ENCODE peak calls at places on chromosomes 11 and 22, in six cellular contexts. Z, J, R, I, T and A are unnamed samples.

GRCh38 chr22:19806213-19807160 is 45.9 kb downstream of the TBX1 start:
- DNase-seq in Z (no peak), J (no peak), R (no peak), I (no peak), T (no peak), A (no peak)

GRCh38 chr11:128616158-128616557 is 28.8 kb upstream of the ETS1 start:
- DNase-seq in Z (peak), J (no peak), R (no peak), I (no peak), T (no peak), A (no peak)

GRCh38 chr22:21646608-21647590 is 4.8 kb downstream of the SDF2L1 start:
- DNase-seq in Z (peak), J (peak), R (peak), I (no peak), T (peak), A (peak)

GRCh38 chr11:36002796-36003195 is 58.9 kb downstream of the LDLRAD3 start:
- DNase-seq in Z (no peak), J (no peak), R (no peak), I (no peak), T (no peak), A (no peak)

GRCh38 chr11:63837719-63838118 is 1.2 kb upstream of the MARK2 start:
- DNase-seq in Z (no peak), J (no peak), R (no peak), I (no peak), T (no peak), A (no peak)

GRCh38 chr11:102957953-102958352 is 2.4 kb upstream of the MMP13 start:
- DNase-seq in Z (no peak), J (no peak), R (no peak), I (no peak), T (no peak), A (no peak)

GRCh38 chr11:74253361-74253760 is 58.1 kb downstream of the P4HA3 start:
- DNase-seq in Z (no peak), J (no peak), R (no peak), I (no peak), T (no peak), A (no peak)

GRCh38 chr11:47847892-47848635 is at the start of gene NUP160:
- DNase-seq in Z (peak), J (peak), R (peak), I (peak), T (peak), A (peak)

GRCh38 chr11:96177132-96177531 is 165.9 kb downstream of the MAML2 start:
- DNase-seq in Z (no peak), J (no peak), R (no peak), I (no peak), T (no peak), A (no peak)

GRCh38 chr11:37230865-37231264 is 632.8 kb upstream of the RAG2 start:
- DNase-seq in Z (no peak), J (no peak), R (no peak), I (no peak), T (no peak), A (no peak)

GRCh38 chr11:64686466-64687175 is 36.4 kb downstream of the NRXN2 start:
- DNase-seq in Z (no peak), J (no peak), R (no peak), I (no peak), T (no peak), A (no peak)

GRCh38 chr11:109037856-109038780 is 373.2 kb downstream of the DDX10 start:
- DNase-seq in Z (no peak), J (peak), R (no peak), I (no peak), T (no peak), A (peak)

GRCh38 chr11:106063009-106063408 is 14.1 kb downstream of the KBTBD3 start:
- DNase-seq in Z (no peak), J (no peak), R (no peak), I (no peak), T (no peak), A (no peak)

GRCh38 chr11:15826826-15827225 is 529.5 kb downstream of the SOX6 start:
- DNase-seq in Z (no peak), J (peak), R (no peak), I (peak), T (no peak), A (no peak)

GRCh38 chr11:3227568-3228444 is 4.4 kb downstream of the MRGPRE start:
- DNase-seq in Z (peak), J (no peak), R (no peak), I (no peak), T (peak), A (no peak)

GRCh38 chr11:45285289-45285828 is 782 bp downstream of the SYT13 start:
- DNase-seq in Z (no peak), J (no peak), R (no peak), I (no peak), T (peak), A (no peak)

GRCh38 chr11:3222941-3223905 is 4.6 kb upstream of the MRGPRG start:
- DNase-seq in Z (no peak), J (no peak), R (no peak), I (no peak), T (peak), A (no peak)

GRCh38 chr11:79600747-79601146 is 159.9 kb upstream of the TENM4 start:
- DNase-seq in Z (no peak), J (no peak), R (no peak), I (no peak), T (no peak), A (no peak)

GRCh38 chr11:76599041-76600013 is 71.2 kb downstream of the LRRC32 start:
- DNase-seq in Z (peak), J (no peak), R (no peak), I (no peak), T (peak), A (no peak)

GRCh38 chr22:20610757-20611156 is 103.3 kb downstream of the MED15 start:
- DNase-seq in Z (no peak), J (no peak), R (no peak), I (no peak), T (no peak), A (no peak)

GRCh38 chr11:63227521-63228107 is 15.8 kb downstream of the SLC22A25 start:
- DNase-seq in Z (no peak), J (no peak), R (no peak), I (no peak), T (no peak), A (no peak)

GRCh38 chr22:30025187-30025586 is 55.1 kb upstream of the HORMAD2 start:
- DNase-seq in Z (no peak), J (no peak), R (no peak), I (no peak), T (no peak), A (no peak)

GRCh38 chr11:122656631-122657101 is 1.1 kb downstream of the UBASH3B start:
- DNase-seq in Z (no peak), J (peak), R (peak), I (no peak), T (no peak), A (peak)

GRCh38 chr11:33829430-33830141 is 55.3 kb upstream of the FBXO3 start:
- DNase-seq in Z (peak), J (peak), R (peak), I (peak), T (peak), A (peak)

GRCh38 chr11:129286813-129287212 is 88.8 kb upstream of the BARX2 start:
- DNase-seq in Z (no peak), J (no peak), R (no peak), I (no peak), T (no peak), A (no peak)

GRCh38 chr11:66625041-66625751 is 8.8 kb downstream of the RBM14 start:
- DNase-seq in Z (no peak), J (no peak), R (no peak), I (no peak), T (no peak), A (no peak)

GRCh38 chr11:33643167-33643817 is 57.3 kb downstream of the C11orf91 start:
- DNase-seq in Z (peak), J (no peak), R (no peak), I (no peak), T (no peak), A (no peak)

GRCh38 chr11:68931911-68932310 is 28.2 kb downstream of the IGHMBP2 start:
- DNase-seq in Z (no peak), J (no peak), R (no peak), I (no peak), T (no peak), A (no peak)

GRCh38 chr11:128405693-128406364 is 181.5 kb downstream of the ETS1 start:
- DNase-seq in Z (no peak), J (no peak), R (no peak), I (no peak), T (no peak), A (no peak)

GRCh38 chr22:24535348-24535747 is 19.6 kb downstream of the GUCD1 start:
- DNase-seq in Z (no peak), J (no peak), R (no peak), I (no peak), T (no peak), A (no peak)

GRCh38 chr11:19737575-19737974 is 24.9 kb downstream of the NAV2 start:
- DNase-seq in Z (no peak), J (no peak), R (no peak), I (no peak), T (no peak), A (no peak)

GRCh38 chr11:6992457-6993431 is 27.4 kb downstream of the ZNF214 start:
- DNase-seq in Z (no peak), J (no peak), R (no peak), I (no peak), T (no peak), A (no peak)

GRCh38 chr11:8294251-8294935 is 30.7 kb upstream of the LMO1 start:
- DNase-seq in Z (peak), J (no peak), R (no peak), I (no peak), T (peak), A (no peak)

GRCh38 chr11:129846508-129847335 is 31.1 kb downstream of the TMEM45B start:
- DNase-seq in Z (no peak), J (no peak), R (no peak), I (no peak), T (no peak), A (no peak)